ENCODE peak calls at places on chromosomes 4 and X, in seven cellular contexts. B, P, F, Z, J, L and U are unnamed samples.

GRCh38 chr4:71063711-71064110 is 70.3 kb downstream of the DCK start:
- DNase-seq in B (no peak), P (no peak), F (no peak), Z (no peak), J (no peak), L (no peak), U (no peak)

GRCh38 chr4:54276633-54277426 is 47.7 kb downstream of the PDGFRA start:
- DNase-seq in B (no peak), P (no peak), F (no peak), Z (no peak), J (no peak), L (no peak), U (no peak)

GRCh38 chr4:76780781-76781697 is 116.9 kb downstream of the SOWAHB start:
- DNase-seq in B (no peak), P (no peak), F (no peak), Z (no peak), J (no peak), L (no peak), U (no peak)

GRCh38 chrX:68504237-68504636 is 5.4 kb downstream of the YIPF6 start:
- DNase-seq in B (no peak), P (peak; percentile 39), F (no peak), Z (peak; percentile 56), J (peak; percentile 39), L (no peak), U (no peak)

GRCh38 chr4:38728651-38729141 is 54.1 kb downstream of the TLR10 start:
- DNase-seq in B (no peak), P (no peak), F (no peak), Z (no peak), J (no peak), L (peak; percentile 35), U (no peak)

GRCh38 chr4:110211007-110211769 is 12.8 kb upstream of the ELOVL6 start:
- DNase-seq in B (peak; percentile 52), P (no peak), F (peak; percentile 58), Z (no peak), J (peak; percentile 15), L (peak; percentile 53), U (peak; percentile 23)

GRCh38 chr4:2096073-2096609 is 37.0 kb downstream of the NAT8L start:
- DNase-seq in B (no peak), P (no peak), F (no peak), Z (no peak), J (no peak), L (no peak), U (no peak)

GRCh38 chrX:73903941-73904340 is 340.9 kb downstream of the CHIC1 start:
- DNase-seq in B (no peak), P (no peak), F (no peak), Z (no peak), J (no peak), L (no peak), U (no peak)

GRCh38 chr4:4759883-4760282 is 99.6 kb upstream of the MSX1 start:
- DNase-seq in B (no peak), P (no peak), F (no peak), Z (no peak), J (no peak), L (no peak), U (no peak)

GRCh38 chr4:4792516-4792915 is 66.9 kb upstream of the MSX1 start:
- DNase-seq in B (no peak), P (peak; percentile 6), F (no peak), Z (no peak), J (no peak), L (no peak), U (peak; percentile 70)

GRCh38 chr4:48831532-48832015 is 686 bp downstream of the OCIAD1 start:
- DNase-seq in B (no peak), P (no peak), F (no peak), Z (no peak), J (no peak), L (no peak), U (no peak)

GRCh38 chr4:42404001-42404400 is 6.7 kb downstream of the SHISA3 start:
- DNase-seq in B (no peak), P (no peak), F (no peak), Z (no peak), J (no peak), L (no peak), U (no peak)

GRCh38 chrX:68498044-68498507 is 775 bp upstream of the YIPF6 start:
- DNase-seq in B (no peak), P (no peak), F (no peak), Z (no peak), J (no peak), L (peak; percentile 19), U (no peak)

GRCh38 chr4:43330288-43330687 is 437.8 kb downstream of the GRXCR1 start:
- DNase-seq in B (no peak), P (no peak), F (no peak), Z (no peak), J (no peak), L (no peak), U (no peak)

GRCh38 chrX:120514236-120514635 is 45.1 kb upstream of the LAMP2 start:
- DNase-seq in B (no peak), P (no peak), F (no peak), Z (no peak), J (no peak), L (peak; percentile 32), U (no peak)